ENCODE peak calls at places on chromosomes 3 and 15, in eight cellular contexts. Z, P, D, R, S, H, Y and Q are unnamed samples.

GRCh38 chr15:47439146-47439869 is 278.0 kb upstream of the SEMA6D start:
- DNase-seq in D (no peak), H (peak; percentile 5), Y (peak; percentile 75), Z (no peak), R (no peak), S (no peak), P (no peak), Q (no peak)

GRCh38 chr3:113629941-113630340 is 66.5 kb downstream of the USF3 start:
- DNase-seq in H (no peak), S (no peak), R (no peak), Z (no peak), P (no peak), D (no peak), Y (no peak), Q (no peak)

GRCh38 chr15:59746777-59747176 is 57.7 kb upstream of the BNIP2 start:
- DNase-seq in P (no peak), Z (no peak), D (no peak), H (no peak), R (no peak), S (no peak), Y (no peak), Q (no peak)

GRCh38 chr3:112389961-112390360 is 57.0 kb downstream of the CD200 start:
- DNase-seq in R (no peak), Z (no peak), D (no peak), Y (no peak), H (no peak), P (no peak), S (no peak), Q (no peak)

GRCh38 chr3:69088033-69088432 is 3.3 kb downstream of the ARL6IP5 start:
- DNase-seq in P (no peak), D (no peak), S (no peak), Z (no peak), H (no peak), R (no peak), Y (peak; percentile 33), Q (no peak)

GRCh38 chr3:138125548-138126221 is 6.5 kb downstream of the A4GNT start:
- DNase-seq in S (no peak), R (no peak), H (peak; percentile 32), D (no peak), P (no peak), Z (no peak), Y (no peak), Q (no peak)

GRCh38 chr3:171261487-171261886 is 198.7 kb downstream of the TNIK start:
- DNase-seq in P (no peak), Z (no peak), Y (peak; percentile 63), D (no peak), H (no peak), S (peak; percentile 69), R (no peak), Q (no peak)

GRCh38 chr3:175951047-175951694 is 1092.0 kb downstream of the NAALADL2 start:
- DNase-seq in H (no peak), Y (no peak), D (no peak), P (no peak), Z (no peak), R (no peak), S (no peak), Q (no peak)

GRCh38 chr15:94174399-94174802 is 57.0 kb upstream of the MCTP2 start:
- DNase-seq in D (no peak), S (no peak), Y (no peak), P (no peak), Z (no peak), R (no peak), H (no peak), Q (no peak)

GRCh38 chr15:81400640-81401236 is 26.7 kb upstream of the TMC3 start:
- DNase-seq in P (no peak), Y (peak; percentile 71), R (no peak), H (peak; percentile 48), Z (no peak), S (peak; percentile 52), D (no peak), Q (no peak)

GRCh38 chr15:42272768-42273098 is 268 bp upstream of the GANC start:
- DNase-seq in R (no peak), Z (no peak), Y (no peak), D (no peak), S (no peak), H (no peak), P (no peak), Q (no peak)

GRCh38 chr15:40871749-40872617 is 2.1 kb downstream of the RHOV start:
- DNase-seq in S (no peak), H (no peak), D (no peak), Z (peak; percentile 85), P (peak; percentile 39), Y (no peak), R (no peak), Q (peak; percentile 84)

GRCh38 chr15:60605879-60606304 is 127.0 kb upstream of the ICE2 start:
- DNase-seq in Z (no peak), D (no peak), R (no peak), Y (peak; percentile 99), P (no peak), H (no peak), S (no peak), Q (no peak)

GRCh38 chr3:39146083-39146501 is 7.3 kb downstream of the CSRNP1 start:
- DNase-seq in Z (peak; percentile 83), S (no peak), D (no peak), R (no peak), H (no peak), Y (no peak), P (peak; percentile 75), Q (peak; percentile 78)

GRCh38 chr15:30921106-30921505 is 17.4 kb downstream of the FAN1 start:
- DNase-seq in S (no peak), Z (no peak), R (no peak), H (no peak), P (no peak), D (no peak), Y (no peak), Q (no peak)

GRCh38 chr15:96359772-96360498 is 29.4 kb downstream of the NR2F2 start:
- DNase-seq in R (peak; percentile 42), Z (no peak), P (no peak), S (no peak), H (peak; percentile 48), D (no peak), Y (peak; percentile 60), Q (peak; percentile 63)

GRCh38 chr3:123618768-123619484 is 34.1 kb upstream of the HACD2 start:
- DNase-seq in R (peak; percentile 67), Y (peak; percentile 48), P (no peak), Z (no peak), D (peak; percentile 70), S (no peak), H (peak; percentile 19), Q (no peak)

GRCh38 chr3:79521221-79521848 is 246.5 kb downstream of the ROBO1 start:
- DNase-seq in H (peak; percentile 61), R (no peak), P (no peak), Z (no peak), D (no peak), S (peak; percentile 8), Y (peak; percentile 79), Q (no peak)

GRCh38 chr15:88872106-88872505 is 23.2 kb downstream of the HAPLN3 start:
- DNase-seq in D (no peak), S (no peak), H (no peak), Y (no peak), R (no peak), Z (no peak), P (no peak), Q (no peak)

GRCh38 chr3:141305436-141305835 is 62.9 kb upstream of the ZBTB38 start:
- DNase-seq in D (peak; percentile 38), R (no peak), P (no peak), Y (peak; percentile 27), Z (no peak), S (no peak), H (no peak), Q (no peak)

GRCh38 chr15:84755736-84756527 is 7.5 kb downstream of the ZNF592 start:
- DNase-seq in H (no peak), D (no peak), Z (no peak), S (no peak), Y (no peak), R (no peak), P (no peak), Q (no peak)

GRCh38 chr3:86973440-86973839 is 17.5 kb downstream of the VGLL3 start:
- DNase-seq in S (no peak), H (no peak), Z (no peak), Y (no peak), D (no peak), R (no peak), P (no peak), Q (no peak)

GRCh38 chr3:46097691-46098241 is 70.5 kb upstream of the XCR1 start:
- DNase-seq in P (no peak), D (peak; percentile 71), Z (no peak), S (no peak), R (no peak), H (no peak), Y (no peak), Q (no peak)

DNA sequence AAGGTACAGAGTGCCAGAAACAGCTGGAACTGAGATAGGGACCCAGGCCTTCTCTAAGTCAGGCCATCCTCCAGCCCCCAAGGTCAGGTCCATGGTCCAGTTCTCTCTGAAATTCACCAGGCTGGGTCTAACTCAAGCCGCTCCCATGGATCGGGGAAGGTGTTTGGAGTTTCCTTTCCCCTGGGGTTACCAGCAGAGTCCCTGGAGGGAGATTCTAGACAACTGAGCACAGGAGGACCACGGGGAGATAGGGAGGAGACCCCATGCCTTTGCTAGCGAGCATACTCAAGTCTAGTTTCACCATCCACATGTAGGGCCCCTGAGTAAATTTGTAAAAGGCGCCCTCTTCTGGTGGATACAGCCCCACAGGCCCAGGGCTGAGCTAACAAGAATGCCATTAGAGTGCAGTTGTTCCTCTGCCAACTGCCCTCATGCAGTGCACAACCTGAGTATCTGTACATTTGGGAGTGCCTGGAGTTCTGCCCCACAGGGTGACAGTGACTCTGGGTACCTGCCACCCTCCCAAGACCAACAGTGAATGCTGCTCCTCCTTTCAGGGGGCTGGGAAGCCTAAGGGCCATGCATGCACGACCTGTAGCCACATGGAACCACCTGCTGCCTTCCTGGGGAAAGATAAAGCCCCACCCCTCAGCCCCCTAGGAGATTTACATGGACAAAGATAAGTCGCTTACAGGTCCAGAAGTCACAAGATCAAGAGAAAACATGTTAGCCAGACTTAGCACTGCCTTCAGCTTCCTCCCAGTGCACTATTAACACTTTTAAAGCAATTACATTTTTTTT is 89.0 kb downstream of the IQSEC1 start:
- DNase-seq in R (no peak), P (no peak), H (peak; percentile 85), Z (no peak), S (peak; percentile 43), Y (peak; percentile 77), D (no peak), Q (no peak)
- TF ChIP-seq CTCF in R (peak; percentile 76), P (peak; percentile 80), H (peak; percentile 83), Z (peak; percentile 55), S (peak; percentile 84), Y (peak; percentile 76), D (peak; percentile 69), Q (peak; percentile 80)

GRCh38 chr3:51390186-51390585 is 899 bp upstream of the RBM15B start:
- DNase-seq in P (no peak), S (no peak), Y (no peak), Z (no peak), H (no peak), D (no peak), R (no peak), Q (no peak)
- H3K36me3 ChIP-seq in P (peaks cover 6% of the 10 kb centered on the region), S (peaks cover 64% of the 10 kb centered on the region), Y (peaks cover 36% of the 10 kb centered on the region), Z (no peaks in the 10 kb centered on the region), H (peaks cover 30% of the 10 kb centered on the region), D (peaks cover 43% of the 10 kb centered on the region), R (peaks cover 72% of the 10 kb centered on the region), Q (peaks cover 52% of the 10 kb centered on the region)

GRCh38 chr15:67121725-67122600 is 56.6 kb downstream of the SMAD3 start:
- DNase-seq in H (no peak), P (no peak), S (no peak), Z (no peak), D (no peak), Y (no peak), R (no peak), Q (no peak)
- H3K4me3 ChIP-seq in H (no peak overlapping the region), P (no peak overlapping the region), S (no peak overlapping the region), Z (no peak overlapping the region), D (no peak overlapping the region), Y (no peak overlapping the region), R (no peak overlapping the region), Q (no peak overlapping the region)

GRCh38 chr3:99484871-99485270 is 153.5 kb upstream of the COL8A1 start:
- DNase-seq in Y (no peak), Z (no peak), D (no peak), H (no peak), R (no peak), P (no peak), S (no peak), Q (no peak)
- TF ChIP-seq CTCF in Y (no peak), Z (no peak), D (no peak), H (no peak), R (no peak), P (no peak), S (no peak), Q (no peak)